ENCODE peak calls at places on chromosome 4, in seven cellular contexts. R is fibroblast of the aortic adventitia; I is left lung; F is naive thymus-derived CD4-positive, alpha-beta T cell; K is lung; X is BE2C; B is WERI-Rb-1. G is an unnamed sample.

GRCh38 chr4:48042979-48043461 is 26.4 kb downstream of the NIPAL1 start:
- DNase-seq in R (no peak), I (no peak), F (no peak), K (no peak), X (no peak), B (no peak), G (no peak)

GRCh38 chr4:51885371-51885770 is 42.4 kb downstream of the DCUN1D4 start:
- DNase-seq in R (peak), I (no peak), F (no peak), K (no peak), X (no peak), B (no peak), G (peak)

GRCh38 chr4:10048931-10049655 is 27.8 kb upstream of the SLC2A9 start:
- DNase-seq in R (no peak), I (no peak), F (no peak), K (no peak), X (no peak), B (no peak), G (no peak)

GRCh38 chr4:9781343-9782135 is at the start of gene DRD5:
- DNase-seq in R (no peak), I (peak), F (no peak), K (no peak), X (no peak), B (no peak), G (no peak)

GRCh38 chr4:185182196-185182595 is 21.6 kb downstream of the CFAP97 start:
- DNase-seq in R (no peak), I (no peak), F (no peak), K (no peak), X (no peak), B (no peak), G (no peak)

GRCh38 chr4:184583738-184584502 is 65.3 kb downstream of the CASP3 start:
- DNase-seq in R (no peak), I (no peak), F (no peak), K (no peak), X (no peak), B (no peak), G (no peak)

GRCh38 chr4:41723286-41723685 is 25.2 kb downstream of the PHOX2B start:
- DNase-seq in R (no peak), I (no peak), F (no peak), K (no peak), X (no peak), B (no peak), G (no peak)

GRCh38 chr4:104489731-104490095 is 5.0 kb downstream of the CXXC4 start:
- DNase-seq in R (no peak), I (no peak), F (no peak), K (no peak), X (no peak), B (no peak), G (no peak)

GRCh38 chr4:140719022-140719421 is 37.2 kb downstream of the TBC1D9 start:
- DNase-seq in R (peak), I (no peak), F (no peak), K (no peak), X (no peak), B (no peak), G (peak)

GRCh38 chr4:140135529-140136021 is 18.4 kb downstream of the MAML3 start:
- DNase-seq in R (no peak), I (no peak), F (no peak), K (no peak), X (peak), B (no peak), G (peak)

GRCh38 chr4:142883433-142883832 is 37.3 kb upstream of the INPP4B start:
- DNase-seq in R (peak), I (no peak), F (peak), K (no peak), X (no peak), B (peak), G (peak)

GRCh38 chr4:101251261-101251660 is 96.1 kb downstream of the PPP3CA start:
- DNase-seq in R (no peak), I (no peak), F (no peak), K (no peak), X (no peak), B (no peak), G (peak)

GRCh38 chr4:44446801-44447562 is 1.6 kb downstream of the KCTD8 start:
- DNase-seq in R (no peak), I (peak), F (no peak), K (no peak), X (no peak), B (peak), G (no peak)

GRCh38 chr4:57607616-57608150 is 497.5 kb upstream of the IGFBP7 start:
- DNase-seq in R (no peak), I (no peak), F (no peak), K (no peak), X (no peak), B (no peak), G (no peak)

GRCh38 chr4:75598390-75598789 is 31.9 kb downstream of the CDKL2 start:
- DNase-seq in R (peak), I (no peak), F (no peak), K (no peak), X (no peak), B (no peak), G (no peak)

GRCh38 chr4:22389240-22389871 is 126.5 kb downstream of the ADGRA3 start:
- DNase-seq in R (peak), I (no peak), F (peak), K (no peak), X (peak), B (peak), G (peak)

GRCh38 chr4:176031927-176032326 is 33.7 kb upstream of the WDR17 start:
- DNase-seq in R (no peak), I (no peak), F (no peak), K (no peak), X (no peak), B (no peak), G (no peak)

GRCh38 chr4:162894387-162894786 is 272.3 kb downstream of the NAF1 start:
- DNase-seq in R (no peak), I (no peak), F (no peak), K (no peak), X (no peak), B (no peak), G (no peak)

GRCh38 chr4:120922390-120923200 is at the start of gene PRDM5:
- DNase-seq in R (peak), I (peak), F (peak), K (peak), X (peak), B (peak), G (peak)

GRCh38 chr4:52234539-52235174 is 183.6 kb downstream of the SPATA18 start:
- DNase-seq in R (peak), I (no peak), F (no peak), K (no peak), X (no peak), B (no peak), G (peak)

GRCh38 chr4:8377103-8378075 is 63.1 kb downstream of the ACOX3 start:
- DNase-seq in R (no peak), I (peak), F (no peak), K (no peak), X (no peak), B (no peak), G (no peak)

GRCh38 chr4:155047755-155048154 is 160.7 kb upstream of the NPY2R start:
- DNase-seq in R (peak), I (no peak), F (no peak), K (no peak), X (no peak), B (no peak), G (peak)

GRCh38 chr4:21083413-21083812 is 383.2 kb downstream of the PACRGL start:
- DNase-seq in R (no peak), I (no peak), F (no peak), K (no peak), X (no peak), B (no peak), G (no peak)

GRCh38 chr4:134024251-134024650 is 177.3 kb downstream of the PABPC4L start:
- DNase-seq in R (no peak), I (no peak), F (no peak), K (no peak), X (peak), B (peak), G (peak)

GRCh38 chr4:145289403-145290076 is 109.2 kb upstream of the OTUD4 start:
- DNase-seq in R (peak), I (no peak), F (no peak), K (no peak), X (no peak), B (no peak), G (no peak)

GRCh38 chr4:24809376-24809775 is 14.0 kb downstream of the SOD3 start:
- DNase-seq in R (no peak), I (no peak), F (no peak), K (no peak), X (no peak), B (no peak), G (no peak)

GRCh38 chr4:24055623-24056022 is 165.8 kb upstream of the PPARGC1A start:
- DNase-seq in R (no peak), I (no peak), F (no peak), K (no peak), X (no peak), B (no peak), G (no peak)

GRCh38 chr4:81376720-81377119 is 95.0 kb downstream of the RASGEF1B start:
- DNase-seq in R (no peak), I (no peak), F (no peak), K (no peak), X (no peak), B (no peak), G (no peak)

GRCh38 chr4:97548186-97548585 is 595.1 kb downstream of the STPG2 start:
- DNase-seq in R (no peak), I (no peak), F (no peak), K (no peak), X (no peak), B (no peak), G (no peak)

GRCh38 chr4:69760455-69760854 is at the start of gene SULT1B1:
- DNase-seq in R (peak), I (peak), F (peak), K (no peak), X (no peak), B (no peak), G (peak)

GRCh38 chr4:64551125-64551524 is 141.9 kb upstream of the TECRL start:
- DNase-seq in R (no peak), I (no peak), F (no peak), K (no peak), X (no peak), B (no peak), G (no peak)

GRCh38 chr4:13133700-13134099 is 350.4 kb downstream of the RAB28 start:
- DNase-seq in R (no peak), I (no peak), F (no peak), K (no peak), X (no peak), B (no peak), G (no peak)

GRCh38 chr4:25440478-25441030 is 63.5 kb downstream of the ANAPC4 start:
- DNase-seq in R (peak), I (no peak), F (no peak), K (peak), X (no peak), B (no peak), G (peak)

GRCh38 chr4:112704991-112705845 is 68.3 kb downstream of the LARP7 start:
- DNase-seq in R (peak), I (no peak), F (peak), K (no peak), X (peak), B (peak), G (peak)

GRCh38 chr4:113539408-113539807 is 222.1 kb downstream of the CAMK2D start:
- DNase-seq in R (peak), I (no peak), F (no peak), K (no peak), X (no peak), B (no peak), G (no peak)

GRCh38 chr4:8534129-8534528 is 46.1 kb upstream of the GPR78 start:
- DNase-seq in R (peak), I (no peak), F (no peak), K (peak), X (no peak), B (no peak), G (peak)

GRCh38 chr4:113189546-113189945 is 140.1 kb downstream of the ANK2 start:
- DNase-seq in R (no peak), I (no peak), F (no peak), K (no peak), X (no peak), B (no peak), G (no peak)

GRCh38 chr4:26369132-26370036 is 48.6 kb downstream of the RBPJ start:
- DNase-seq in R (no peak), I (no peak), F (no peak), K (no peak), X (no peak), B (no peak), G (no peak)

GRCh38 chr4:159240690-159241089 is 137.8 kb downstream of the RAPGEF2 start:
- DNase-seq in R (peak), I (no peak), F (no peak), K (no peak), X (no peak), B (no peak), G (no peak)
- H3K4me3 ChIP-seq in R (no peak), I (peak), F (no peak), K (no peak), X (no peak), B (no peak), G (no peak)

GRCh38 chr4:153486281-153487151 is 20.4 kb downstream of the TMEM131L start:
- DNase-seq in R (peak), I (no peak), F (no peak), K (peak), X (no peak), B (no peak), G (peak)
- H3K4me3 ChIP-seq in R (no peak), I (no peak), F (no peak), K (no peak), X (no peak), B (no peak), G (no peak)

GRCh38 chr4:53629296-53629695 is 38.0 kb upstream of the LNX1 start:
- DNase-seq in R (peak), I (no peak), F (no peak), K (no peak), X (no peak), B (no peak), G (no peak)
- H3K4me3 ChIP-seq in R (no peak), I (no peak), F (no peak), K (no peak), X (no peak), B (no peak), G (no peak)

GRCh38 chr4:168569066-168569908 is 72.4 kb downstream of the PALLD start:
- DNase-seq in R (peak), I (no peak), F (no peak), K (peak), X (peak), B (no peak), G (peak)
- H3K4me3 ChIP-seq in R (no peak), I (no peak), F (no peak), K (no peak), X (peak), B (no peak), G (no peak)

DNA sequence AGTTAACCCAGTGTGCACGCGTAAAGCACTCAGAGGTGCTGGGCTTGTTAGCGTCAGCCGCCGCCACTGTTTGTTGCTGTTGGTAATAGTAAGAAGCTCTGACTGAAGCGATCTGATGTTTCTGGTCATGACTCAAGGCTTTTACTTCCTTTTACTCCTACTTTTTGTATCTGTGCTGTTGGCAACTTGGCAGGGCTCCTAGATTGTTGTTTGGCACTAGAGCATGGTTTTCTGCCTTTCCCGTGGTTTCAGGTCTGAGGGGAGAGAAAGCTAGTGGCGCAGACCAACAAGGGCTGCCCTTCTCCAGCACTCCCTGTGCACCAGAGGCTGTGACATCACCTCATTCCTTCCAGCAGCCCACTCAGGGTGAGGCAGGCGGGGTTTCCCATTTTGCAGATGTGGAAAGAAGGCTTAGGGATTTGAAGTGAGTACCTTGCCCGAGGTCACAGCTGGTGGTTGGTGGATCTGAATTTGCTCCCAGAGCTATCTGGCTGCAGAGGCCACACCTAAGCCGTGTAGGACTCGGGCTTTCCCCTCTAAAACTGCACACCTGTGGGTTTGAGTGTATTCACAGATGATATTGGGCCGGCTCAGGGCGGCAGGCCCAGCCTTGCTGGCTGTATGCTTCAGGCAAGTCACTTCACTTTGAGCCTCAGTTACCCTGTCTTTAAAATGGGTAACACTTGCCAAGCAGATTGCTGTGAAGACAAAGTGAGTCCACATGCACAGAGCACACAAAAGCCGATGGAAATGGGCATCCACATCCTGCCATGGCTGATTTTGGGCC is 51.2 kb upstream of the TADA2B start:
- DNase-seq in R (peak), I (no peak), F (no peak), K (no peak), X (peak), B (no peak), G (peak)
- H3K4me3 ChIP-seq in R (peak), I (no peak), F (no peak), K (no peak), X (no peak), B (no peak), G (no peak)

GRCh38 chr4:176995-177394 is 52.7 kb downstream of the ZNF718 start:
- DNase-seq in R (no peak), I (no peak), F (no peak), K (no peak), X (no peak), B (no peak), G (no peak)
- H3K4me3 ChIP-seq in R (no peak), I (no peak), F (no peak), K (no peak), X (no peak), B (no peak), G (no peak)

GRCh38 chr4:110515676-110516075 is 39.7 kb downstream of the ENPEP start:
- DNase-seq in R (peak), I (no peak), F (no peak), K (no peak), X (no peak), B (no peak), G (no peak)
- H3K4me3 ChIP-seq in R (peak), I (peak), F (peak), K (no peak), X (peak), B (no peak), G (peak)

DNA sequence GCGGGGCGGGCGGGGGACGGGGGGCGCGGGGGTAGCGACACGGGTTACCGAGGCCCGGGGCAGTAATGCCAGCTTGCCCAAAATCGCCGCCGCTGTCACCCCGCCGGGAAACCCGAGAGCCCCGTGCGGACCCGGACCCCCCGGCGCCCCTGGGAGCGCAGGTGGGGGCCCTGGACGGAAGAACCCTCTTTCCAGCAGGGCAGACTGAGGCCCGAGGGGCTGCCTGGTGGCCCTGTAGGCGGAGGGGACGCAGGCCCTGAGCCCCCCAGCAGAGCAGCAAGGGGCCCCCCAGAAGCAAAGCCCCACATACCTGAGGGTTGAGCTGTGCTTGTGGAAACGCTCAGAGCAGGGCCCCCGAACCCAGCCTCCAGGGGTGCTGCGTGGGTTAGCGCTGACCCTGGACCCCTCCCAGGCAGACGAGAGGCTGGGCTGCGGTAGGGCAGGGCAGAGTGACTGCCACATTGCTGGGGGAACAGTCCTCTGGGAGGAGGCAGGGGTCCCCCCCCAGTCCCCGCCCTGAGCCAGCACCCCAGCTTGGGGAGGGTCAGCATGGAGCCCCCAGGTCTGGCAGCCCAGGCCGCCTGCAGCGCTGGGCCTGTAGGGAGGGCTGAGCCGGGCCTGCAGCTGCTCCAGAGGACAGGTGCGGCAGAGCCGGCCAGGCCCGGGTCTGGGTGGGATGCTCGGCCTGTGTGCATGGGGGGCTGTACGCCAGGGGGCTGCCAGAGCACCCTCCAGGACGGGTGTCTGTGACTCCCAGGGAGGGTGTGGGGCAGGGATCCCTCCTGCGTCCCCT is 646 bp downstream of the DOK7 start:
- DNase-seq in R (no peak), I (peak), F (no peak), K (no peak), X (no peak), B (no peak), G (no peak)
- H3K4me3 ChIP-seq in R (no peak), I (peak), F (no peak), K (no peak), X (no peak), B (no peak), G (no peak)

GRCh38 chr4:2802618-2803531 is 10.0 kb downstream of the SH3BP2 start:
- DNase-seq in R (no peak), I (peak), F (no peak), K (no peak), X (no peak), B (no peak), G (no peak)

GRCh38 chr4:2799444-2799911 is 6.6 kb downstream of the SH3BP2 start:
- DNase-seq in R (no peak), I (peak), F (no peak), K (no peak), X (peak), B (no peak), G (no peak)

GRCh38 chr4:2799971-2800690 is 7.2 kb downstream of the SH3BP2 start:
- DNase-seq in R (no peak), I (peak), F (no peak), K (no peak), X (peak), B (no peak), G (no peak)

GRCh38 chr4:2798399-2799301 is 5.8 kb downstream of the SH3BP2 start:
- DNase-seq in R (no peak), I (peak), F (no peak), K (peak), X (peak), B (peak), G (peak)

DNA sequence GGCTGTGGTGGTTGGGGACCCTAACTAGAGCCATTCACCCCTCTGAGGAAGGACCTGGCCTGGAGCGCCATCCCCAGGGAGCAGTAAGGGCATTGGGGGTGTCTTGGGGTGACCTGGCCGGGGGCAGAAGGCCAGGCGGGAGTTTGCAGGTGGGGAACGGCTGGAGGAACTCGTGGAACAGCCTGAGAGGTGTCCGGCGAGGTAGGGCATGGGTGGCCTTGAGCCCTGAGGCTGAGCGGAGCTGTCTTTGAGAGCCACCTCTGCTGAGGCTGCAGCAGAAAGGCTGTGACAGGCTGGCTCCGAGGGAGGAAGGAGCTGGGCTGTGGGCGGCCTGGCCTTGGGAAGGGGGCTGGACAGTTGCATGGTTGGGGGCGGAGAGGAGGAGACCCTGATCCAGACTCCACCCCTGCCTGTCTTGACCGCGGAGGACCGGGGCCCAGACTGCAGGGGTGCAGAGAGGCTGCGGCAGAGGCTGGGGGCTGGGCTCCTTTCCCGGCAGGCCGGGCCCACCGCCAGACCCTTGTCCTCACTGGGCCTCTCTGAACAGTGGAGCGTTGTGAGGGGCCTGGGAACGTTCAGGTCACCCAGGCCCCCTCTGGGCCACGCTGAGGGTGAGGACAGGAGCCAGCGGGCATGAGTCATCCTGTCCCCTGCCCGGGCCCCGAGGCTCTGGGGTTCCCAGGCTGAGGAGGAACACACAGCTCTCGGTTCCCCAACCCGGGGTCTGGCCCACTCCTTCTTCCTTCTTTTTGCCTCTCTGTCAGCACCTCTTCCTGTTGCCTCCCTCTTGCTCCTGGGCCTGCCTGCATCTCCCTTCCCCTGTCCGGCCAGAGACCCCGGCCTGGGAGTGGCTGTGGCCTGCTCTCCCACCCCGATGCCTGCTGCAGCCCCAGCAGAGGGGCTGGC is 8.1 kb downstream of the SH3BP2 start:
- DNase-seq in R (peak), I (peak), F (no peak), K (peak), X (peak), B (peak), G (peak)
- H3K4me3 ChIP-seq in R (peak), I (peak), F (no peak), K (peak), X (no peak), B (peak), G (no peak)

G was measured in endothelial cell of umbilical vein.